ENCODE peak calls at places on chromosomes 13 and 19, in six cellular contexts. W, P, V, S, D and X are unnamed samples.

GRCh38 chr13:61286148-61286745 is 129.4 kb downstream of the PCDH20 start:
- DNase-seq in V (no peak), W (no peak), S (no peak), D (peak; percentile 53), P (peak; percentile 3), X (no peak)

GRCh38 chr19:1429750-1430149 is 8.4 kb upstream of the RPS15 start:
- DNase-seq in P (no peak), D (no peak), V (no peak), W (no peak), S (no peak), X (no peak)

GRCh38 chr19:9586764-9587163 is 2.5 kb upstream of the ZNF121 start:
- DNase-seq in V (peak; percentile 71), P (peak; percentile 22), D (peak; percentile 84), S (peak; percentile 54), W (peak; percentile 74), X (no peak)

GRCh38 chr13:31029129-31029528 is 96.7 kb downstream of the TEX26 start:
- DNase-seq in V (no peak), S (no peak), W (no peak), P (no peak), D (no peak), X (no peak)

GRCh38 chr13:74187564-74187963 is 53.4 kb upstream of the KLF12 start:
- DNase-seq in W (no peak), D (no peak), S (no peak), P (no peak), V (no peak), X (no peak)

GRCh38 chr19:21398851-21399250 is 1.9 kb downstream of the ZNF493 start:
- DNase-seq in D (no peak), P (no peak), S (no peak), V (no peak), W (no peak), X (no peak)

GRCh38 chr13:43730642-43731041 is 56.1 kb downstream of the ENOX1 start:
- DNase-seq in V (peak; percentile 2), D (no peak), W (no peak), S (no peak), P (no peak), X (no peak)

GRCh38 chr19:34243876-34244578 is 10.3 kb upstream of the GARRE1 start:
- DNase-seq in W (no peak), S (no peak), V (no peak), P (no peak), D (no peak), X (no peak)

GRCh38 chr19:38731654-38732301 is 12.5 kb downstream of the CAPN12 start:
- DNase-seq in V (no peak), W (no peak), S (no peak), D (peak; percentile 25), P (no peak), X (no peak)

GRCh38 chr13:113126265-113127150 is 3.9 kb downstream of the F10 start:
- DNase-seq in W (no peak), V (no peak), S (no peak), D (no peak), P (no peak), X (no peak)

GRCh38 chr19:32676186-32676894 is 692 bp downstream of the RGS9BP start:
- DNase-seq in V (peak; percentile 40), W (no peak), P (no peak), S (no peak), D (peak; percentile 50), X (no peak)

GRCh38 chr19:2888739-2889224 is 11.9 kb upstream of the ZNF57 start:
- DNase-seq in P (no peak), W (peak; percentile 58), S (peak; percentile 47), D (peak; percentile 31), V (no peak), X (no peak)

GRCh38 chr13:51683537-51684050 is 99.3 kb downstream of the WDFY2 start:
- DNase-seq in S (no peak), W (no peak), D (no peak), V (peak; percentile 20), P (no peak), X (no peak)

GRCh38 chr19:50921391-50922315 is 10.5 kb upstream of the KLK4 start:
- DNase-seq in V (no peak), W (no peak), D (no peak), P (no peak), S (no peak), X (no peak)

GRCh38 chr19:14440049-14440448 is 6.9 kb downstream of the PKN1 start:
- DNase-seq in S (peak; percentile 54), D (no peak), V (no peak), P (no peak), W (peak; percentile 73), X (peak; percentile 94)

GRCh38 chr13:76709851-76710250 is 176.4 kb downstream of the KCTD12 start:
- DNase-seq in D (no peak), V (no peak), W (no peak), S (no peak), P (no peak), X (no peak)

GRCh38 chr19:8696993-8697392 is 1.6 kb downstream of the ACTL9 start:
- DNase-seq in D (no peak), W (no peak), S (no peak), V (no peak), P (no peak), X (no peak)